ENCODE peak calls at places on chromosome 4, in ten cellular contexts. W, G, D, J, C, H, I, T, Z and O are unnamed samples.

GRCh38 chr4:113958766-113959540 is 20.5 kb downstream of the ARSJ start:
- DNase-seq in I (peak), G (no peak), W (no peak), T (no peak), H (no peak), D (no peak), Z (no peak), J (no peak), C (no peak), O (no peak)

GRCh38 chr4:19850909-19851308 is 400.8 kb upstream of the SLIT2 start:
- DNase-seq in T (no peak), J (no peak), I (peak), Z (no peak), D (no peak), G (no peak), H (no peak), C (no peak), W (no peak), O (no peak)

GRCh38 chr4:119729815-119730643 is 101.4 kb upstream of the PDE5A start:
- DNase-seq in I (peak), H (no peak), W (no peak), C (no peak), T (peak), Z (no peak), J (no peak), D (peak), G (no peak), O (no peak)

GRCh38 chr4:11730545-11730944 is 301.9 kb upstream of the HS3ST1 start:
- DNase-seq in Z (no peak), I (no peak), C (no peak), D (no peak), J (no peak), G (no peak), T (no peak), W (no peak), H (no peak), O (no peak)

GRCh38 chr4:23966720-23967119 is 76.9 kb upstream of the PPARGC1A start:
- DNase-seq in W (peak), C (no peak), T (peak), Z (no peak), G (no peak), I (no peak), J (no peak), H (no peak), D (no peak), O (no peak)

GRCh38 chr4:126004936-126005335 is 690.2 kb downstream of the FAT4 start:
- DNase-seq in C (no peak), I (peak), T (no peak), H (no peak), W (peak), Z (no peak), D (no peak), J (no peak), G (no peak), O (no peak)

GRCh38 chr4:87092389-87093141 is 127.9 kb downstream of the KLHL8 start:
- DNase-seq in T (no peak), H (no peak), I (peak), C (peak), D (peak), J (no peak), W (peak), G (no peak), Z (no peak), O (no peak)

GRCh38 chr4:19983072-19983471 is 268.6 kb upstream of the SLIT2 start:
- DNase-seq in G (no peak), I (peak), C (no peak), D (no peak), H (no peak), T (no peak), W (no peak), Z (no peak), J (no peak), O (no peak)

GRCh38 chr4:75412746-75413145 is 101.5 kb downstream of the RCHY1 start:
- DNase-seq in T (no peak), H (no peak), D (no peak), C (no peak), W (no peak), Z (no peak), G (no peak), I (no peak), J (no peak), O (no peak)

GRCh38 chr4:51853027-51853682 is 10.2 kb downstream of the DCUN1D4 start:
- DNase-seq in I (peak), D (no peak), T (no peak), W (peak), J (no peak), Z (no peak), G (no peak), C (no peak), H (no peak), O (no peak)

GRCh38 chr4:73067971-73068394 is 1.5 kb downstream of the COX18 start:
- DNase-seq in T (no peak), H (no peak), Z (no peak), G (no peak), I (peak), J (no peak), C (no peak), D (no peak), W (no peak), O (no peak)

GRCh38 chr4:159689526-159689925 is 586.6 kb downstream of the RAPGEF2 start:
- DNase-seq in D (no peak), W (no peak), Z (no peak), H (no peak), C (no peak), T (no peak), J (no peak), I (no peak), G (no peak), O (no peak)

GRCh38 chr4:168604496-168605373 is 107.9 kb downstream of the PALLD start:
- DNase-seq in H (no peak), I (peak), J (no peak), T (no peak), W (no peak), Z (no peak), D (peak), G (no peak), C (no peak), O (no peak)

GRCh38 chr4:102827674-102828496 is 534 bp upstream of the UBE2D3 start:
- DNase-seq in Z (peak), I (peak), C (peak), T (peak), H (peak), G (peak), J (peak), D (peak), W (peak), O (peak)

GRCh38 chr4:184274288-184274951 is 56.7 kb upstream of the ENPP6 start:
- DNase-seq in T (peak), W (peak), D (no peak), J (no peak), G (no peak), C (no peak), Z (no peak), H (no peak), I (peak), O (no peak)

GRCh38 chr4:168978001-168978700 is 31.9 kb downstream of the CBR4 start:
- DNase-seq in W (no peak), G (no peak), D (no peak), Z (no peak), J (no peak), T (no peak), H (no peak), I (peak), C (no peak), O (no peak)

GRCh38 chr4:185318679-185319078 is 77.0 kb downstream of the LRP2BP start:
- DNase-seq in T (no peak), D (no peak), Z (no peak), I (peak), G (no peak), J (no peak), C (no peak), W (no peak), H (no peak), O (no peak)

GRCh38 chr4:33649015-33649414 is 2595.3 kb downstream of the ARAP2 start:
- DNase-seq in C (no peak), T (no peak), Z (no peak), I (peak), G (no peak), J (no peak), H (no peak), W (peak), D (no peak), O (no peak)

GRCh38 chr4:140078366-140078765 is 75.6 kb downstream of the MAML3 start:
- DNase-seq in H (peak), I (peak), J (no peak), T (peak), Z (no peak), D (peak), C (no peak), G (peak), W (peak), O (no peak)

GRCh38 chr4:26590639-26591038 is 6.8 kb downstream of the TBC1D19 start:
- DNase-seq in W (no peak), J (no peak), T (no peak), H (no peak), D (no peak), C (no peak), G (no peak), I (peak), Z (no peak), O (no peak)

GRCh38 chr4:121026034-121026433 is 46.3 kb downstream of the NDNF start:
- DNase-seq in C (no peak), H (no peak), W (no peak), Z (no peak), G (no peak), J (no peak), D (no peak), T (no peak), I (no peak), O (no peak)

GRCh38 chr4:185112104-185112503 is 31.0 kb upstream of the SLC25A4 start:
- DNase-seq in W (peak), D (peak), T (peak), G (no peak), I (peak), Z (no peak), C (no peak), J (no peak), H (no peak), O (no peak)

GRCh38 chr4:85854543-85854942 is 379.6 kb downstream of the ARHGAP24 start:
- DNase-seq in G (no peak), J (no peak), H (no peak), D (peak), I (no peak), W (no peak), T (no peak), Z (no peak), C (no peak), O (no peak)

GRCh38 chr4:86595426-86595805 is 1.3 kb downstream of the PTPN13 start:
- DNase-seq in C (no peak), G (no peak), D (no peak), H (no peak), J (no peak), W (peak), Z (no peak), I (peak), T (peak), O (no peak)

GRCh38 chr4:159206427-159206871 is 103.6 kb downstream of the RAPGEF2 start:
- DNase-seq in G (no peak), H (no peak), C (no peak), J (no peak), W (no peak), I (peak), T (no peak), Z (no peak), D (no peak), O (no peak)

GRCh38 chr4:83490876-83491450 is 6.1 kb upstream of the ABRAXAS1 start:
- DNase-seq in W (peak), D (no peak), J (no peak), G (no peak), T (no peak), I (peak), H (no peak), C (no peak), Z (no peak), O (no peak)

GRCh38 chr4:83362492-83363329 is 28.1 kb upstream of the HPSE start:
- DNase-seq in H (no peak), J (no peak), I (peak), D (no peak), G (no peak), T (no peak), Z (no peak), C (no peak), W (no peak), O (no peak)

GRCh38 chr4:103996637-103997036 is 276.9 kb upstream of the TACR3 start:
- DNase-seq in G (peak), W (peak), I (peak), J (no peak), H (no peak), Z (no peak), D (no peak), T (peak), C (no peak), O (no peak)

GRCh38 chr4:127965803-127966175 is 583 bp downstream of the ABHD18 start:
- DNase-seq in Z (peak), H (no peak), C (peak), D (peak), G (no peak), W (peak), I (peak), J (no peak), T (peak), O (peak)

DNA sequence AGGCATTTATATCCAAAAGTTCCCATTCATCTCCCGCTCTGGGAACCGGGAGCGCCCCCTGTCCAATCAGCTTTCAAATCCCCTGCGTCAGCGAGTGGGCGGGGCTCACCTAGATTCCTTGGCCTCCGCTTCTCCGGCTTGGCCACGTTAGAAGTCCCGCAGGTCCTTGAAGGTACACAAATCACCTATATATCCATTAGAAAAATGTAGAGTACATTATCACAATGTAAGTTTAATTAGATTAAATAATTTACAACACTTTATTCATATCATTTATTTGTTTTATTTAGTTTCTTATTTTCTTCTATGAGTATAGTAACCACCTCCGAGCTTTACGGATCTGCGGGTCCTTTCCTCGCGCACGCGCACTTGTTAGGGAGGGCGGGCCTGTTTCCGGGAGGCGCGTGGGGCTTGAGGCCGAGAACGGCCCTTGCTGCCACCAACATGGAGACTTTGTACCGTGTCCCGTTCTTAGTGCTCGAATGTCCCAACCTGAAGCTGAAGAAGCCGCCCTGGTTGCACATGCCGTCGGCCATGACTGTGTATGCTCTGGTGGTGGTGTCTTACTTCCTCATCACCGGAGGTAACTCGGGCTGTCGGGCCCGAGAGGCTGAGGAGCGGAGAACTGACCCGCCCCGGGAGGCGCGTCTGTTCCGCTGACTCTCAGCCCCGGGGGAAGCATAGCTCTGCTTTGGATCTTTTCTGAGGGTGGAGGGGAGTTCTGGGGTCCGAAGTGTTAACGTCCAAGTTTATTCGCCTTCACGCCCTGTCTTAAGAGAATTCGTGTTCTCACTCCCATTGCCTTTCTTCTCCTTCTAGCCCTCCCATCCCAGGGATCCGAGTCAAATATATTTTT is at the start of gene OSTC:
- DNase-seq in Z (peak), H (peak), G (peak), C (peak), T (peak), D (peak), J (peak), W (peak), I (peak), O (peak)
- H3K27ac ChIP-seq in Z (peak), H (no peak), G (no peak), C (peak), T (peak), D (peak), J (peak), W (peak), I (peak), O (peak)

DNA sequence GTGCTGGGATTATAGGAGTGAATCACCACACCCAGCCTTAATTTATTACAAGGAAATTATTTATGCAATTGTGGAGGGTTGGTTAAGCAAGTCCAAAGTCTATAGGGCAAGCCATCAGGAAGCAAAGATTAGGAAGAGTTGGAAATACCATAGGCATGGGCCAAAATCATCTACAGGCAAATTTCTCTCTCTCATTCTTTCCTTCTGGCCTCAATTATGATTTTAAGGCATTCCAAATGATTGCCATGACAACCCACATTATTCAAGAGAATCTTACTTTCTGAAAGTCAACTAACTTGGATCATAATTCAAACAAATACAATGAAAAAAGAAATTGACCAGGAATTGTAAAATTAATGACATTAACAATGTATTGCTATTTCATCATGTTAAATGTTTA is 400.8 kb downstream of the GPM6A start:
- DNase-seq in T (no peak), W (no peak), H (no peak), Z (no peak), C (no peak), I (no peak), G (no peak), J (no peak), D (no peak), O (no peak)
- H3K27ac ChIP-seq in T (no peak), W (no peak), H (no peak), Z (no peak), C (no peak), I (no peak), G (no peak), J (no peak), D (no peak), O (no peak)

DNA sequence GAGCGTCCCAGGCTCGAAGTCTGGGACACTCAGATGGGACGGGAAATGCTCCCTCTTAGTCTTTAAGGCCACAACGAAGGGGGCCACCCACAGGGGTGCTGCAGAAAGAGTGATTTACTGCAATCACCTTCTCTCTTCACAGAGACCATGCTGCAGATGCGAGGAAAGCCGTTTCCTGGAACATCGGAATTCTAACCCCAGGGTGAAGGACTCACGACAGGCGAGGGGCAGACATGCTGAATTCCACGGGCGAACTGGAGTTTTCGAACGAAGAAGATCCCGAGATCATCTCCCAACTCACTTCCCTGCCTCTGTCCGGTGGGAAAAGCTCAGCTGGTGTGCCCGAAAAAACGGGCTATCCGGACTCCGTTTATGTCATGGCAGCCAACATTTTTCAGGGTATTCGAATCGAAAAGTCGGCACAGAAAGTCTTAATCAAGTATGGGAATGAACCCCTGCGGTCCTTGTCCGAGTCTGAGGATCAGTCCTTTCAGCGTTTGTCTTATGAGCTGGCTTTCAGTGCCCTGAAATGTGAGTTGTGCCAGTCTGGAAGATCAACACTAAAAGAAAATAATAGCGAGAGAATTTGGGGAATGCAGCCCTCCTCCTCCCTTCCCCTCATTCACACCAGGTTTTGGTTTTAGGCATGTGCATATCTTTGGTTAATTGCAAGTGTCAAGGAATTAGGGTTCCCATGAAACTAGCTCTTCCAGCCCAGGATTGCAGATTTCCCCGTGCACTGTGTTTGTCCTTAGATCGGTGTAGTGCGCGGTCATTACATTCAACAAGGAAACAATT is 905 bp downstream of the NSUN7 start:
- DNase-seq in G (peak), I (peak), J (no peak), C (no peak), D (no peak), T (peak), H (peak), Z (no peak), W (peak), O (no peak)
- H3K27ac ChIP-seq in G (no peak), I (no peak), J (no peak), C (peak), D (no peak), T (peak), H (no peak), Z (no peak), W (no peak), O (no peak)

GRCh38 chr4:133151301-133151680 is 2.2 kb downstream of the PCDH10 start:
- DNase-seq in T (no peak), D (no peak), C (peak), W (peak), H (peak), G (no peak), Z (no peak), J (no peak), I (peak), O (no peak)
- H3K27ac ChIP-seq in T (no peak), D (no peak), C (no peak), W (no peak), H (no peak), G (no peak), Z (no peak), J (no peak), I (no peak), O (no peak)